ENCODE peak calls at places on chromosome 7, in six cellular contexts. E is gastrocnemius medialis, W is fibroblast of the aortic adventitia, B is AG04450, C is ovary, F is heart left ventricle. Q is an unnamed sample.
A peak's percentile ranks its signal among the peaks of the same experiment; 100 is the strongest.

GRCh38 chr7:144006029-144006428 is 5.9 kb downstream of the OR6B1 start:
- DNase-seq in E (no peak), W (no peak), B (no peak), C (no peak), F (no peak), Q (no peak)

GRCh38 chr7:3399858-3400257 is 98.8 kb downstream of the SDK1 start:
- DNase-seq in E (no peak), W (peak; percentile 9), B (no peak), C (no peak), F (no peak), Q (peak; percentile 22)

GRCh38 chr7:8327199-8327598 is 65.2 kb upstream of the ICA1 start:
- DNase-seq in E (no peak), W (no peak), B (no peak), C (no peak), F (no peak), Q (no peak)

GRCh38 chr7:30466266-30466665 is 12.3 kb downstream of the NOD1 start:
- DNase-seq in E (no peak), W (peak; percentile 42), B (no peak), C (no peak), F (no peak), Q (peak; percentile 51)

GRCh38 chr7:42972703-42973500 is 40.7 kb downstream of the MRPL32 start:
- DNase-seq in E (no peak), W (peak; percentile 97), B (peak; percentile 55), C (peak; percentile 81), F (no peak), Q (peak; percentile 100)

GRCh38 chr7:67825356-67825755 is 828.7 kb downstream of the TYW1 start:
- DNase-seq in E (no peak), W (no peak), B (no peak), C (no peak), F (no peak), Q (no peak)

GRCh38 chr7:30920584-30921539 is 9.2 kb downstream of the AQP1 start:
- DNase-seq in E (peak; percentile 43), W (peak; percentile 63), B (no peak), C (peak; percentile 5), F (peak; percentile 72), Q (peak; percentile 23)

GRCh38 chr7:148537435-148537834 is 53.1 kb upstream of the C7orf33 start:
- DNase-seq in E (no peak), W (no peak), B (no peak), C (no peak), F (no peak), Q (no peak)

GRCh38 chr7:19920705-19921104 is 147.3 kb upstream of the TMEM196 start:
- DNase-seq in E (no peak), W (no peak), B (no peak), C (no peak), F (no peak), Q (no peak)

GRCh38 chr7:49774459-49775064 is 1.1 kb downstream of the VWC2 start:
- DNase-seq in E (no peak), W (no peak), B (no peak), C (no peak), F (no peak), Q (no peak)

GRCh38 chr7:116354546-116355422 is 144.4 kb downstream of the TES start:
- DNase-seq in E (no peak), W (peak; percentile 98), B (peak; percentile 94), C (peak; percentile 70), F (peak; percentile 81), Q (peak; percentile 95)

GRCh38 chr7:122970740-122971725 is 24.5 kb downstream of the TAS2R16 start:
- DNase-seq in E (no peak), W (no peak), B (no peak), C (no peak), F (no peak), Q (no peak)

GRCh38 chr7:29611941-29612527 is 48.4 kb downstream of the PRR15 start:
- DNase-seq in E (no peak), W (no peak), B (no peak), C (no peak), F (no peak), Q (no peak)

GRCh38 chr7:74575083-74575803 is 82.3 kb upstream of the GTF2I start:
- DNase-seq in E (no peak), W (peak; percentile 63), B (no peak), C (no peak), F (no peak), Q (peak; percentile 41)

GRCh38 chr7:96224682-96225081 is 97.2 kb downstream of the SLC25A13 start:
- DNase-seq in E (no peak), W (no peak), B (no peak), C (no peak), F (no peak), Q (peak; percentile 25)

GRCh38 chr7:98922392-98923107 is 44.2 kb downstream of the TRRAP start:
- DNase-seq in E (peak; percentile 18), W (peak; percentile 80), B (peak; percentile 41), C (peak; percentile 55), F (no peak), Q (peak; percentile 78)

GRCh38 chr7:135934651-135935050 is 42.5 kb downstream of the MTPN start:
- DNase-seq in E (no peak), W (no peak), B (no peak), C (no peak), F (no peak), Q (no peak)

GRCh38 chr7:154720016-154720415 is 282.9 kb downstream of the PAXIP1 start:
- DNase-seq in E (no peak), W (no peak), B (no peak), C (no peak), F (no peak), Q (no peak)

GRCh38 chr7:117808910-117809705 is 64.1 kb downstream of the CTTNBP2 start:
- DNase-seq in E (no peak), W (peak; percentile 52), B (no peak), C (no peak), F (no peak), Q (peak; percentile 40)

GRCh38 chr7:106216517-106217088 is 68.2 kb downstream of the NAMPT start:
- DNase-seq in E (peak; percentile 68), W (peak; percentile 95), B (peak; percentile 82), C (peak; percentile 28), F (no peak), Q (peak; percentile 99)

GRCh38 chr7:48090095-48090805 is 1.2 kb downstream of the UPP1 start:
- DNase-seq in E (peak; percentile 34), W (peak; percentile 22), B (no peak), C (no peak), F (peak; percentile 65), Q (peak; percentile 28)

GRCh38 chr7:120272261-120272895 is 597 bp upstream of the KCND2 start:
- DNase-seq in E (no peak), W (peak; percentile 82), B (peak; percentile 16), C (peak; percentile 27), F (no peak), Q (peak; percentile 79)

GRCh38 chr7:35727571-35727970 is 32.6 kb upstream of the HERPUD2 start:
- DNase-seq in E (no peak), W (peak; percentile 45), B (no peak), C (no peak), F (no peak), Q (peak; percentile 63)

GRCh38 chr7:128033246-128033645 is 2.0 kb upstream of the LRRC4 start:
- DNase-seq in E (no peak), W (no peak), B (no peak), C (no peak), F (no peak), Q (no peak)

GRCh38 chr7:123367508-123368122 is 166.8 kb downstream of the IQUB start:
- DNase-seq in E (no peak), W (peak; percentile 65), B (no peak), C (no peak), F (no peak), Q (peak; percentile 63)

GRCh38 chr7:150429699-150430098 is 20.7 kb upstream of the GIMAP8 start:
- DNase-seq in E (no peak), W (no peak), B (no peak), C (no peak), F (no peak), Q (no peak)
- H3K4me3 ChIP-seq in E (no peak overlapping the region), W (no peak overlapping the region), B (no peak overlapping the region), C (no peak overlapping the region), F (no peak overlapping the region), Q (no peak overlapping the region)

DNA sequence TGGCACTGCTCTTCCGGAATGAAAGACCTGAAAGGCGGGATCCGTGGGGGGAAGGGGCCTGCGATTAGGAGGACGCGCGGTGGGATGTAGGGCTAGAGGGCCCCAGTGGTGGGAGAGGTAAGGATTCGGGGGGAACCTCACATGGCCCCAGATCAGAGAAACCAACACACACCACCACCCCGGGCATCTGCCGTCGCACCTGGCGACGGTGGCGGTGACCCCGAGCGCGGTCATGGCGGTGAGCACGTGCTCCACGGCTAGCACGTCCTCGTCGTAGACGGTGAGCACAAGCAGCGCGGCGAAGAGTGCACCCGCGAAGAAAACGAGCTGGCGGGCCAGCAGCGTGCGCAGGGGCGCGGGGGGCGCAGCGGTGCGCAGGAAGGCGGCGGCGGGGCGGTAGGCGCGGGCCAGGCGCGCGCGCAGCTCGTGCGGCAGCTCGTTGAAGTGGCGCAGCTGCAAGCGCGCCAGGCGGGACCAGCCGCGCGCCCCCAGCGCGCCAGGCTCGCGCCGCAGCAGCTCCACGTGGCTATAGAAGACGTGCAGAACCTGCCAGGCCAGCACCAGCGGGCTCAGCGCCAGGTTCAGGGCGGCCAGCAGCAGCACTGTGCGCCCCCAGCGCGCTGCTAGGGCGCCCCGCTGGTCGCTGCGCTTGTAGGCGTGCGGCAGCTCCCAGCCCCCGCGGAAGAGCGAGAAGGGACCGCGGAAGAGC is 5.7 kb downstream of the ATG9B start:
- DNase-seq in E (no peak), W (no peak), B (no peak), C (no peak), F (no peak), Q (no peak)
- H3K4me3 ChIP-seq in E (peak overlapping the region; percentile 21), W (peak overlapping the region; percentile 28), B (peak overlapping the region; percentile 40), C (no peak overlapping the region), F (no peak overlapping the region), Q (no peak overlapping the region)

GRCh38 chr7:432933-433332 is 86.7 kb downstream of the PDGFA start:
- DNase-seq in E (no peak), W (no peak), B (no peak), C (no peak), F (no peak), Q (no peak)

GRCh38 chr7:435518-436366 is 83.9 kb downstream of the PDGFA start:
- DNase-seq in E (no peak), W (peak; percentile 39), B (no peak), C (no peak), F (no peak), Q (peak; percentile 38)

GRCh38 chr7:433558-433957 is 86.1 kb downstream of the PDGFA start:
- DNase-seq in E (no peak), W (no peak), B (no peak), C (no peak), F (no peak), Q (no peak)

GRCh38 chr7:436367-437128 is 83.1 kb downstream of the PDGFA start:
- DNase-seq in E (no peak), W (no peak), B (no peak), C (no peak), F (no peak), Q (no peak)

GRCh38 chr7:434891-435486 is 84.7 kb downstream of the PDGFA start:
- DNase-seq in E (no peak), W (no peak), B (no peak), C (no peak), F (no peak), Q (no peak)
- H3K4me3 ChIP-seq in E (no peak overlapping the region), W (no peak overlapping the region), B (no peak overlapping the region), C (no peak overlapping the region), F (peak overlapping the region; percentile 26), Q (no peak overlapping the region)

GRCh38 chr7:12456506-12456905 is 52.8 kb upstream of the VWDE start:
- DNase-seq in E (no peak), W (no peak), B (no peak), C (no peak), F (no peak), Q (no peak)
- H3K4me3 ChIP-seq in E (no peak overlapping the region), W (no peak overlapping the region), B (no peak overlapping the region), C (no peak overlapping the region), F (no peak overlapping the region), Q (no peak overlapping the region)

GRCh38 chr7:27170936-27171635 is 3.0 kb downstream of the HOXA10 start:
- DNase-seq in E (peak; percentile 62), W (no peak), B (no peak), C (no peak), F (peak; percentile 33), Q (peak; percentile 30)
- H3K4me3 ChIP-seq in E (peak overlapping the region; percentile 70), W (no peak overlapping the region), B (no peak overlapping the region), C (peak overlapping the region; percentile 53), F (no peak overlapping the region), Q (peak overlapping the region; percentile 60)